ENCODE peak calls at places on chromosomes 6 and 20, in five cellular contexts. J is CD8-positive, alpha-beta T cell; V is IMR-90; S is heart left ventricle; R is CD4-positive, CD25-positive, alpha-beta regulatory T cell. H is an unnamed sample. For H3K9me3, the result is how much of the 10 kb centered on the place peaks cover.

GRCh38 chr6:7178280-7178679 is 70.5 kb downstream of the RREB1 start:
- DNase-seq in S (no peak), V (no peak), R (no peak), J (no peak), H (no peak)

GRCh38 chr6:33787954-33788693 is 806 bp downstream of the LEMD2 start:
- DNase-seq in R (peak), J (peak), S (peak), V (peak), H (peak)

GRCh38 chr6:160261991-160262718 is 3.5 kb upstream of the SLC22A2 start:
- DNase-seq in J (no peak), S (no peak), V (no peak), R (no peak), H (no peak)

GRCh38 chr6:28167068-28167467 is 25.4 kb downstream of the ZKSCAN8 start:
- DNase-seq in S (no peak), R (no peak), V (peak), J (no peak), H (no peak)

GRCh38 chr20:44700306-44700705 is 14.9 kb upstream of the CCN5 start:
- DNase-seq in R (no peak), J (no peak), V (no peak), S (no peak), H (no peak)

GRCh38 chr6:28977351-28978136 is 27.6 kb downstream of the ZNF311 start:
- DNase-seq in J (peak), V (peak), S (no peak), R (no peak), H (no peak)

GRCh38 chr6:16591681-16592549 is 169.3 kb downstream of the ATXN1 start:
- DNase-seq in J (no peak), V (no peak), S (no peak), R (no peak), H (no peak)

GRCh38 chr20:2331901-2332565 is 36.2 kb downstream of the TGM3 start:
- DNase-seq in V (no peak), J (no peak), R (no peak), S (no peak), H (no peak)

GRCh38 chr6:46776070-46776752 is 17.0 kb upstream of the MEP1A start:
- DNase-seq in R (no peak), V (no peak), J (no peak), S (no peak), H (no peak)

GRCh38 chr6:127606131-127606562 is 29.2 kb downstream of the C6orf58 start:
- DNase-seq in S (no peak), R (no peak), J (no peak), V (peak), H (no peak)

GRCh38 chr6:137661601-137662000 is 167.4 kb upstream of the OLIG3 start:
- DNase-seq in R (peak), S (peak), J (peak), V (peak), H (no peak)

GRCh38 chr6:154358019-154358545 is 1.5 kb upstream of the IPCEF1 start:
- DNase-seq in J (no peak), S (no peak), V (peak), R (no peak), H (no peak)

GRCh38 chr6:160427312-160428068 is 79.3 kb downstream of the SLC22A3 start:
- DNase-seq in J (no peak), S (no peak), V (no peak), R (no peak), H (no peak)

GRCh38 chr6:117389227-117390057 is 36.3 kb downstream of the ROS1 start:
- DNase-seq in R (no peak), J (no peak), S (no peak), V (no peak), H (no peak)

GRCh38 chr6:3336859-3337515 is 78.2 kb downstream of the PSMG4 start:
- DNase-seq in V (no peak), J (no peak), R (no peak), S (no peak), H (no peak)

GRCh38 chr20:6956574-6956973 is 189.1 kb downstream of the BMP2 start:
- DNase-seq in R (no peak), S (no peak), J (no peak), V (no peak), H (no peak)

GRCh38 chr6:137873273-137873762 is 6.3 kb downstream of the TNFAIP3 start:
- DNase-seq in V (peak), J (no peak), R (peak), S (peak), H (no peak)

GRCh38 chr20:64165866-64166600 is 1.8 kb downstream of the MYT1 start:
- DNase-seq in J (no peak), R (no peak), V (no peak), S (no peak), H (no peak)

GRCh38 chr20:59515013-59515905 is 89.1 kb upstream of the PHACTR3 start:
- DNase-seq in V (peak), J (no peak), S (peak), R (no peak), H (no peak)

GRCh38 chr6:147222160-147222838 is 18.1 kb downstream of the STXBP5 start:
- DNase-seq in V (peak), S (no peak), R (no peak), J (no peak), H (no peak)

GRCh38 chr6:170100046-170100445 is 190.8 kb downstream of the DLL1 start:
- DNase-seq in S (no peak), R (no peak), J (peak), V (no peak), H (no peak)

GRCh38 chr6:7108964-7109836 is 1.4 kb downstream of the RREB1 start:
- DNase-seq in J (peak), V (peak), R (peak), S (peak), H (peak)

GRCh38 chr6:104689551-104690205 is 170.0 kb downstream of the HACE1 start:
- DNase-seq in R (no peak), J (no peak), V (peak), S (no peak), H (no peak)

GRCh38 chr6:139654888-139655782 is 280.7 kb upstream of the CITED2 start:
- DNase-seq in V (no peak), R (no peak), S (no peak), J (no peak), H (no peak)

GRCh38 chr6:5634525-5634924 is 372.2 kb downstream of the NRN1 start:
- DNase-seq in J (no peak), S (no peak), R (no peak), V (peak), H (no peak)

GRCh38 chr6:107118976-107119375 is 3.7 kb upstream of the BEND3 start:
- DNase-seq in J (no peak), R (no peak), S (no peak), V (no peak), H (no peak)

GRCh38 chr6:159701413-159701999 is 8.5 kb upstream of the SOD2 start:
- DNase-seq in J (no peak), V (peak), R (no peak), S (no peak), H (no peak)

GRCh38 chr6:88814909-88815308 is 148.5 kb downstream of the RNGTT start:
- DNase-seq in J (no peak), S (no peak), V (no peak), R (no peak), H (no peak)

GRCh38 chr20:24977336-24977735 is 15.2 kb downstream of the APMAP start:
- DNase-seq in V (no peak), S (no peak), R (no peak), J (peak), H (no peak)
- H3K9me3 ChIP-seq in V (under half), S (under half), R (under half), J (under half), H (under half)

GRCh38 chr20:15332711-15333160 is 995.3 kb upstream of the FLRT3 start:
- DNase-seq in J (no peak), S (no peak), R (no peak), V (no peak), H (no peak)

GRCh38 chr20:15333170-15333569 is 995.8 kb upstream of the FLRT3 start:
- DNase-seq in S (no peak), J (no peak), R (no peak), V (no peak), H (no peak)

GRCh38 chr20:15339264-15339663 is 1001.9 kb upstream of the FLRT3 start:
- DNase-seq in V (no peak), J (no peak), R (no peak), S (no peak), H (no peak)

GRCh38 chr20:15336011-15336410 is 998.6 kb upstream of the FLRT3 start:
- DNase-seq in R (no peak), J (no peak), V (no peak), S (no peak), H (no peak)
- H3K9me3 ChIP-seq in R (under half), J (under half), V (under half), S (under half), H (under half)

GRCh38 chr6:167444602-167445346 is 119.9 kb downstream of the TTLL2 start:
- DNase-seq in R (no peak), S (no peak), V (no peak), J (no peak), H (no peak)
- H3K9me3 ChIP-seq in R (under half), S (under half), V (under half), J (under half), H (under half)

GRCh38 chr20:31239139-31239538 is 18.3 kb upstream of the DEFB115 start:
- DNase-seq in J (no peak), V (no peak), R (no peak), S (no peak), H (no peak)
- H3K9me3 ChIP-seq in J (under half), V (under half), R (half or more), S (under half), H (under half)

DNA sequence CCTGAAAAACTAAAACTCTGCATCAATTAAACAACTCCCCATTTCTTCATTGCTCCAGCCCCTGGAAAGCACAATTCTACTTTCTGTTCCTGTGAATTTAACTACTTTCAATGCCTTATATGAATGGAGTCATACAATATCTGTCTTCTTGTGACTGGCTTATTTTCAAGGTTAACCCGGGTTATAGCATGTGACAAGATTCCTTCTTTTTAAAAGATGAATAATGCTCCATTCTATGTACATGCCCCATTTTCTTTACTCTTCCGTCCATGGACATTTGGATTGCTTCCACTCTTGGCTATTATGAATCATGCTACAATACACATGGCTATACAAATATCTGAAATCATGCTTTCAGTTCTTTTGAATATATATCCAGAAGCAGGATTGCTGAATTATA is 334.9 kb upstream of the ID4 start:
- DNase-seq in R (no peak), S (no peak), J (no peak), V (no peak), H (no peak)
- H3K9me3 ChIP-seq in R (under half), S (under half), J (under half), V (under half), H (under half)

H was measured in T-helper 17 cell.